ENCODE peak calls at places on chromosomes 3 and 15, in ten cellular contexts. A is HCT116, F is endothelial cell of umbilical vein, G is breast epithelium, W is K562, J is stomach, X is GM23338, T is H1, I is prostate gland, B is GM12878. K is an unnamed sample. For H3K4me1, the result is how much of the 10 kb centered on the place peaks cover.

GRCh38 chr15:66832679-66833078 is 130.6 kb downstream of the SMAD6 start:
- DNase-seq in A (no peak), F (no peak), G (no peak), W (no peak), J (no peak), X (no peak), T (no peak), I (no peak), B (no peak), K (peak)

GRCh38 chr3:175270199-175270837 is 411.2 kb downstream of the NAALADL2 start:
- DNase-seq in A (no peak), F (no peak), G (no peak), W (no peak), J (no peak), X (peak), T (no peak), I (no peak), B (no peak), K (no peak)

GRCh38 chr3:62785384-62785783 is 89.8 kb downstream of the CADPS start:
- DNase-seq in A (no peak), F (no peak), G (no peak), W (no peak), J (no peak), X (peak), T (no peak), I (no peak), B (no peak), K (no peak)

GRCh38 chr3:156183396-156183795 is 63.0 kb downstream of the KCNAB1 start:
- DNase-seq in A (no peak), F (no peak), G (no peak), W (no peak), J (no peak), X (no peak), T (no peak), I (no peak), B (no peak), K (no peak)

GRCh38 chr3:114855839-114856238 is 291.2 kb downstream of the ZBTB20 start:
- DNase-seq in A (no peak), F (no peak), G (no peak), W (no peak), J (no peak), X (no peak), T (no peak), I (no peak), B (no peak), K (no peak)

GRCh38 chr15:101406014-101406413 is 83.5 kb downstream of the PCSK6 start:
- DNase-seq in A (no peak), F (no peak), G (no peak), W (no peak), J (peak), X (no peak), T (no peak), I (no peak), B (no peak), K (no peak)

GRCh38 chr15:98649996-98650870 is 1.9 kb downstream of the IGF1R start:
- DNase-seq in A (no peak), F (peak), G (no peak), W (no peak), J (peak), X (peak), T (no peak), I (peak), B (no peak), K (peak)

GRCh38 chr3:186782542-186783069 is 771 bp upstream of the EIF4A2 start:
- DNase-seq in A (no peak), F (no peak), G (no peak), W (no peak), J (no peak), X (no peak), T (no peak), I (no peak), B (no peak), K (no peak)

GRCh38 chr3:71582612-71583568 is 638 bp downstream of the FOXP1 start:
- DNase-seq in A (no peak), F (peak), G (peak), W (peak), J (peak), X (peak), T (no peak), I (peak), B (no peak), K (peak)

GRCh38 chr3:161640201-161640600 is 143.6 kb downstream of the OTOL1 start:
- DNase-seq in A (no peak), F (no peak), G (no peak), W (no peak), J (no peak), X (no peak), T (no peak), I (no peak), B (no peak), K (no peak)

GRCh38 chr3:50674349-50675178 is at the start of gene DOCK3:
- DNase-seq in A (no peak), F (peak), G (peak), W (peak), J (peak), X (peak), T (no peak), I (peak), B (no peak), K (no peak)

GRCh38 chr3:32593903-32594525 is 23.4 kb upstream of the DYNC1LI1 start:
- DNase-seq in A (no peak), F (no peak), G (no peak), W (no peak), J (no peak), X (no peak), T (no peak), I (no peak), B (no peak), K (no peak)

GRCh38 chr3:18241837-18242236 is 183.3 kb downstream of the SATB1 start:
- DNase-seq in A (no peak), F (no peak), G (no peak), W (no peak), J (no peak), X (no peak), T (no peak), I (no peak), B (no peak), K (no peak)

GRCh38 chr3:197366301-197367044 is 68.1 kb upstream of the DLG1 start:
- DNase-seq in A (no peak), F (no peak), G (no peak), W (no peak), J (no peak), X (no peak), T (no peak), I (peak), B (no peak), K (peak)

GRCh38 chr15:71207141-71207540 is 91.9 kb downstream of the THSD4 start:
- DNase-seq in A (no peak), F (no peak), G (no peak), W (no peak), J (no peak), X (no peak), T (no peak), I (no peak), B (no peak), K (no peak)

GRCh38 chr15:99090011-99090699 is 14.7 kb upstream of the SYNM start:
- DNase-seq in A (no peak), F (no peak), G (peak), W (no peak), J (no peak), X (no peak), T (no peak), I (no peak), B (peak), K (peak)

GRCh38 chr3:46959169-46959515 is 17.4 kb downstream of the CCDC12 start:
- DNase-seq in A (no peak), F (no peak), G (no peak), W (no peak), J (no peak), X (no peak), T (no peak), I (no peak), B (no peak), K (no peak)

GRCh38 chr3:157493627-157494550 is 9.3 kb downstream of the VEPH1 start:
- DNase-seq in A (peak), F (peak), G (no peak), W (peak), J (no peak), X (peak), T (no peak), I (no peak), B (no peak), K (no peak)

GRCh38 chr15:78347586-78348543 is 7.7 kb downstream of the CRABP1 start:
- DNase-seq in A (no peak), F (no peak), G (peak), W (no peak), J (no peak), X (no peak), T (no peak), I (peak), B (no peak), K (no peak)

GRCh38 chr15:48021336-48022086 is 99.3 kb upstream of the SLC24A5 start:
- DNase-seq in A (no peak), F (no peak), G (no peak), W (no peak), J (no peak), X (no peak), T (no peak), I (no peak), B (no peak), K (no peak)

GRCh38 chr15:25844542-25844941 is 18.6 kb downstream of the ATP10A start:
- DNase-seq in A (no peak), F (no peak), G (no peak), W (no peak), J (no peak), X (no peak), T (no peak), I (no peak), B (no peak), K (no peak)

GRCh38 chr3:143307613-143308183 is 188.1 kb downstream of the CHST2 start:
- DNase-seq in A (no peak), F (peak), G (no peak), W (peak), J (peak), X (no peak), T (no peak), I (no peak), B (peak), K (no peak)

GRCh38 chr3:170425491-170426239 is 7.0 kb downstream of the CLDN11 start:
- DNase-seq in A (no peak), F (no peak), G (no peak), W (peak), J (no peak), X (peak), T (no peak), I (no peak), B (no peak), K (no peak)
- H3K4me3 ChIP-seq in A (no peak), F (no peak), G (no peak), W (no peak), J (no peak), X (no peak), T (no peak), I (no peak), B (no peak), K (no peak)

DNA sequence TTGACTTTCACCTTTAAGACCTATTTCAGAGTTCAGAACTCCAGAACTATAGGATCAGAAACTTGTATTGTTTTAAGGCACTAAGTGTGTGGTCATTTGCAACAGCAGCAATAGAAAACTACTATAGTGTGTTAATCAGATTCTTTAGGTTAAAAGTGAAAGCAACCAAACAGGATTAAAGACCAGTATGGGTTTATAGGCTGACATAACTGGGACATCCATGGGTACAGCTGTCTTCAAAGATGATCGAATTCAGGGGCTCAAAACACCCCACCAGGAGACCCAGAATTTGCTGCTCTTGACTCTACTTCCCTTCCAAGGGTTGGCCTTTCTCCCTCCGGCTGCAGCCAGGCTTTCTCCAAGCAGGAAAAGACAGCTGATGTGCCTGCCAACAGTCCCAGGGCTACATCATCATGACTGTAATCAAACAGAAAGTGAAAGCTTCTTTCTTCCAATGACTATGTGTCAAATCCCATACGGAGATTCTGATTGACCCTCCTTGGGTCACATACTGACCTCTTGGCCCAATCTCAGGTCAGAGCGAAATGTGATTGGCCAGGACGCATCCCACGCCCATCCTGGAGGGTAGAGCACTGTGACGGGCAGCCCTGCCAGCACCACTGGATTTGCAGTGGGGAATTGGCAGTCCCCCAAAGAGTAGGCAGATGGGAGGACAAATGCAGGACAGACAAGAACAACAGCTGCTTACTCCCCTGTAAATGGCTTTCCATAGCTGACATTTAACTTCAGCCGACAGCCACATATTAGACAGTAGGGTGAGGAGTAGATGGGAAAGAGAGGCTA is 51.4 kb upstream of the RNF7 start:
- DNase-seq in A (no peak), F (peak), G (no peak), W (no peak), J (peak), X (peak), T (no peak), I (peak), B (no peak), K (no peak)
- TF ChIP-seq POLR2AphosphoS5 in A (no peak), F (no peak), G (peak), W (no peak), J (no peak), X (no peak), T (no peak), I (no peak), B (no peak), K (no peak)

GRCh38 chr3:111747490-111747889 is 111.6 kb upstream of the PHLDB2 start:
- DNase-seq in A (no peak), F (peak), G (no peak), W (no peak), J (no peak), X (no peak), T (no peak), I (no peak), B (no peak), K (no peak)
- H3K4me1 ChIP-seq in A (half or more), F (under half), G (under half), W (under half), J (under half), X (under half), T (under half), I (under half), B (under half), K (under half)

GRCh38 chr15:69298354-69298696 is 387 bp upstream of the PAQR5 start:
- DNase-seq in A (no peak), F (no peak), G (no peak), W (no peak), J (no peak), X (no peak), T (no peak), I (no peak), B (no peak), K (no peak)
- H3K4me3 ChIP-seq in A (peak), F (peak), G (peak), W (no peak), J (peak), X (peak), T (peak), I (no peak), B (no peak), K (peak)

GRCh38 chr15:90000175-90000923 is 775 bp upstream of the ZNF710 start:
- DNase-seq in A (no peak), F (peak), G (no peak), W (peak), J (no peak), X (peak), T (no peak), I (no peak), B (no peak), K (no peak)

GRCh38 chr15:90002428-90002844 is 1.3 kb downstream of the ZNF710 start:
- DNase-seq in A (no peak), F (peak), G (no peak), W (no peak), J (no peak), X (peak), T (no peak), I (peak), B (no peak), K (peak)

GRCh38 chr15:90003736-90004135 is 2.6 kb downstream of the ZNF710 start:
- DNase-seq in A (no peak), F (no peak), G (no peak), W (no peak), J (no peak), X (no peak), T (no peak), I (no peak), B (no peak), K (peak)

GRCh38 chr15:90001062-90001682 is at the start of gene ZNF710:
- DNase-seq in A (no peak), F (peak), G (no peak), W (peak), J (no peak), X (peak), T (no peak), I (peak), B (no peak), K (no peak)

GRCh38 chr15:90001683-90002427 is 731 bp downstream of the ZNF710 start:
- DNase-seq in A (no peak), F (no peak), G (no peak), W (peak), J (peak), X (peak), T (no peak), I (peak), B (no peak), K (peak)
- TF ChIP-seq POLR2AphosphoS5 in A (peak), F (peak), G (no peak), W (no peak), J (no peak), X (no peak), T (peak), I (no peak), B (no peak), K (no peak)